ENCODE peak calls at places on chromosome 1, in ten cellular contexts. One of them, this sample, is unnamed.

GRCh38 chr1:163813251-163813650 is 491.5 kb downstream of the NUF2 start:
- DNase-seq in RPMI8226: no peak
- DNase-seq in stimulated activated CD4-positive, alpha-beta T cell treated with anti-CD3 and anti-CD28 coated beads, Interleukin-12 subunit alpha, Interleukin-12 subunit beta, amount 100 ng/mL, for 4 hours: no peak
- DNase-seq in mucosa of descending colon: no peak
- DNase-seq in IMR-90: no peak
- DNase-seq in AG10803: peak; percentile 21
- DNase-seq in amniotic stem cell: no peak
- DNase-seq in choroid plexus epithelial cell: no peak
- DNase-seq in cardiac muscle cell: no peak
- DNase-seq in endothelial cell: no peak
- DNase-seq in this sample: no peak

GRCh38 chr1:43354936-43355335 is 3.8 kb upstream of the CDC20 start:
- DNase-seq in RPMI8226: no peak
- DNase-seq in endothelial cell: no peak
- DNase-seq in AG10803: no peak
- DNase-seq in mucosa of descending colon: no peak
- DNase-seq in cardiac muscle cell: no peak
- DNase-seq in IMR-90: peak; percentile 48
- DNase-seq in choroid plexus epithelial cell: no peak
- DNase-seq in stimulated activated CD4-positive, alpha-beta T cell treated with anti-CD3 and anti-CD28 coated beads, Interleukin-12 subunit alpha, Interleukin-12 subunit beta, amount 100 ng/mL, for 4 hours: no peak
- DNase-seq in amniotic stem cell: no peak
- DNase-seq in this sample: no peak

GRCh38 chr1:211330282-211330936 is 3.8 kb downstream of the TRAF5 start:
- DNase-seq in amniotic stem cell: no peak
- DNase-seq in choroid plexus epithelial cell: no peak
- DNase-seq in RPMI8226: no peak
- DNase-seq in mucosa of descending colon: no peak
- DNase-seq in cardiac muscle cell: no peak
- DNase-seq in stimulated activated CD4-positive, alpha-beta T cell treated with anti-CD3 and anti-CD28 coated beads, Interleukin-12 subunit alpha, Interleukin-12 subunit beta, amount 100 ng/mL, for 4 hours: no peak
- DNase-seq in endothelial cell: no peak
- DNase-seq in AG10803: no peak
- DNase-seq in IMR-90: no peak
- DNase-seq in this sample: no peak

GRCh38 chr1:167628754-167629515 is 1.1 kb upstream of the RCSD1 start:
- DNase-seq in stimulated activated CD4-positive, alpha-beta T cell treated with anti-CD3 and anti-CD28 coated beads, Interleukin-12 subunit alpha, Interleukin-12 subunit beta, amount 100 ng/mL, for 4 hours: no peak
- DNase-seq in endothelial cell: no peak
- DNase-seq in IMR-90: no peak
- DNase-seq in mucosa of descending colon: no peak
- DNase-seq in cardiac muscle cell: no peak
- DNase-seq in amniotic stem cell: no peak
- DNase-seq in AG10803: no peak
- DNase-seq in RPMI8226: peak; percentile 32
- DNase-seq in choroid plexus epithelial cell: no peak
- DNase-seq in this sample: no peak

GRCh38 chr1:12591267-12591938 is 26.6 kb downstream of the DHRS3 start:
- DNase-seq in amniotic stem cell: no peak
- DNase-seq in RPMI8226: no peak
- DNase-seq in choroid plexus epithelial cell: no peak
- DNase-seq in mucosa of descending colon: no peak
- DNase-seq in IMR-90: no peak
- DNase-seq in cardiac muscle cell: peak; percentile 69
- DNase-seq in endothelial cell: no peak
- DNase-seq in stimulated activated CD4-positive, alpha-beta T cell treated with anti-CD3 and anti-CD28 coated beads, Interleukin-12 subunit alpha, Interleukin-12 subunit beta, amount 100 ng/mL, for 4 hours: no peak
- DNase-seq in AG10803: peak; percentile 85
- DNase-seq in this sample: no peak

GRCh38 chr1:151968058-151968457 is 25.6 kb downstream of the S100A10 start:
- DNase-seq in endothelial cell: no peak
- DNase-seq in RPMI8226: peak; percentile 61
- DNase-seq in mucosa of descending colon: no peak
- DNase-seq in stimulated activated CD4-positive, alpha-beta T cell treated with anti-CD3 and anti-CD28 coated beads, Interleukin-12 subunit alpha, Interleukin-12 subunit beta, amount 100 ng/mL, for 4 hours: peak; percentile 23
- DNase-seq in AG10803: peak; percentile 52
- DNase-seq in cardiac muscle cell: peak; percentile 64
- DNase-seq in amniotic stem cell: no peak
- DNase-seq in IMR-90: peak; percentile 41
- DNase-seq in choroid plexus epithelial cell: peak; percentile 75
- DNase-seq in this sample: peak; percentile 67

GRCh38 chr1:32933742-32934322 is 30.8 kb downstream of the RNF19B start:
- DNase-seq in cardiac muscle cell: peak; percentile 66
- DNase-seq in mucosa of descending colon: no peak
- DNase-seq in AG10803: peak; percentile 23
- DNase-seq in IMR-90: peak; percentile 19
- DNase-seq in stimulated activated CD4-positive, alpha-beta T cell treated with anti-CD3 and anti-CD28 coated beads, Interleukin-12 subunit alpha, Interleukin-12 subunit beta, amount 100 ng/mL, for 4 hours: no peak
- DNase-seq in choroid plexus epithelial cell: peak; percentile 41
- DNase-seq in amniotic stem cell: no peak
- DNase-seq in endothelial cell: peak; percentile 47
- DNase-seq in RPMI8226: no peak
- DNase-seq in this sample: no peak

GRCh38 chr1:23470282-23471070 is 13.5 kb downstream of the ASAP3 start:
- DNase-seq in cardiac muscle cell: peak; percentile 96
- DNase-seq in mucosa of descending colon: peak; percentile 64
- DNase-seq in AG10803: peak; percentile 71
- DNase-seq in RPMI8226: no peak
- DNase-seq in IMR-90: peak; percentile 49
- DNase-seq in endothelial cell: no peak
- DNase-seq in stimulated activated CD4-positive, alpha-beta T cell treated with anti-CD3 and anti-CD28 coated beads, Interleukin-12 subunit alpha, Interleukin-12 subunit beta, amount 100 ng/mL, for 4 hours: no peak
- DNase-seq in choroid plexus epithelial cell: peak; percentile 78
- DNase-seq in amniotic stem cell: no peak
- DNase-seq in this sample: no peak

GRCh38 chr1:228190778-228191177 is 17.1 kb upstream of the OBSCN start:
- DNase-seq in choroid plexus epithelial cell: no peak
- DNase-seq in AG10803: no peak
- DNase-seq in stimulated activated CD4-positive, alpha-beta T cell treated with anti-CD3 and anti-CD28 coated beads, Interleukin-12 subunit alpha, Interleukin-12 subunit beta, amount 100 ng/mL, for 4 hours: no peak
- DNase-seq in RPMI8226: no peak
- DNase-seq in IMR-90: no peak
- DNase-seq in mucosa of descending colon: no peak
- DNase-seq in cardiac muscle cell: no peak
- DNase-seq in amniotic stem cell: no peak
- DNase-seq in endothelial cell: no peak
- DNase-seq in this sample: no peak

GRCh38 chr1:230342019-230342418 is 84.1 kb downstream of the PGBD5 start:
- DNase-seq in AG10803: no peak
- DNase-seq in mucosa of descending colon: no peak
- DNase-seq in endothelial cell: no peak
- DNase-seq in IMR-90: no peak
- DNase-seq in choroid plexus epithelial cell: peak; percentile 7
- DNase-seq in cardiac muscle cell: no peak
- DNase-seq in amniotic stem cell: no peak
- DNase-seq in stimulated activated CD4-positive, alpha-beta T cell treated with anti-CD3 and anti-CD28 coated beads, Interleukin-12 subunit alpha, Interleukin-12 subunit beta, amount 100 ng/mL, for 4 hours: no peak
- DNase-seq in RPMI8226: no peak
- DNase-seq in this sample: no peak

GRCh38 chr1:65309317-65310077 is at the start of gene DNAJC6:
- DNase-seq in cardiac muscle cell: peak; percentile 79
- DNase-seq in amniotic stem cell: peak; percentile 29
- DNase-seq in IMR-90: peak; percentile 42
- DNase-seq in stimulated activated CD4-positive, alpha-beta T cell treated with anti-CD3 and anti-CD28 coated beads, Interleukin-12 subunit alpha, Interleukin-12 subunit beta, amount 100 ng/mL, for 4 hours: peak; percentile 48
- DNase-seq in choroid plexus epithelial cell: peak; percentile 69
- DNase-seq in AG10803: peak; percentile 60
- DNase-seq in endothelial cell: peak; percentile 92
- DNase-seq in mucosa of descending colon: peak; percentile 65
- DNase-seq in RPMI8226: no peak
- DNase-seq in this sample: peak; percentile 93

GRCh38 chr1:233544304-233544703 is 69.6 kb upstream of the KCNK1 start:
- DNase-seq in IMR-90: no peak
- DNase-seq in choroid plexus epithelial cell: no peak
- DNase-seq in RPMI8226: peak; percentile 55
- DNase-seq in stimulated activated CD4-positive, alpha-beta T cell treated with anti-CD3 and anti-CD28 coated beads, Interleukin-12 subunit alpha, Interleukin-12 subunit beta, amount 100 ng/mL, for 4 hours: no peak
- DNase-seq in mucosa of descending colon: no peak
- DNase-seq in AG10803: no peak
- DNase-seq in amniotic stem cell: no peak
- DNase-seq in cardiac muscle cell: no peak
- DNase-seq in endothelial cell: no peak
- DNase-seq in this sample: no peak

GRCh38 chr1:182003953-182004586 is 57.4 kb downstream of the ZNF648 start:
- DNase-seq in mucosa of descending colon: no peak
- DNase-seq in cardiac muscle cell: no peak
- DNase-seq in IMR-90: no peak
- DNase-seq in amniotic stem cell: no peak
- DNase-seq in choroid plexus epithelial cell: no peak
- DNase-seq in AG10803: no peak
- DNase-seq in stimulated activated CD4-positive, alpha-beta T cell treated with anti-CD3 and anti-CD28 coated beads, Interleukin-12 subunit alpha, Interleukin-12 subunit beta, amount 100 ng/mL, for 4 hours: no peak
- DNase-seq in RPMI8226: no peak
- DNase-seq in endothelial cell: no peak
- DNase-seq in this sample: no peak